ENCODE peak calls at places on chromosome 21, in eight cellular contexts. One of them, this sample, is unnamed.

GRCh38 chr21:26096972-26097371 is 73.6 kb downstream of the APP start:
- DNase-seq in EL: no peak
- DNase-seq in GM23338: no peak
- DNase-seq in thoracic aorta: no peak
- DNase-seq in OCI-LY7: no peak
- DNase-seq in pons: no peak
- DNase-seq in endothelial cell of umbilical vein: no peak
- DNase-seq in H7: no peak
- DNase-seq in this sample: no peak

GRCh38 chr21:29264721-29265120 is 34.0 kb upstream of the BACH1 start:
- DNase-seq in EL: peak
- DNase-seq in GM23338: no peak
- DNase-seq in thoracic aorta: no peak
- DNase-seq in OCI-LY7: no peak
- DNase-seq in pons: no peak
- DNase-seq in endothelial cell of umbilical vein: no peak
- DNase-seq in H7: no peak
- DNase-seq in this sample: no peak

GRCh38 chr21:44637018-44637850 is at the start of gene KRTAP10-10:
- DNase-seq in EL: no peak
- DNase-seq in GM23338: no peak
- DNase-seq in thoracic aorta: no peak
- DNase-seq in OCI-LY7: no peak
- DNase-seq in pons: no peak
- DNase-seq in endothelial cell of umbilical vein: no peak
- DNase-seq in H7: no peak
- DNase-seq in this sample: peak

GRCh38 chr21:26977741-26978140 is 10.9 kb upstream of the ADAMTS5 start:
- DNase-seq in EL: peak
- DNase-seq in GM23338: no peak
- DNase-seq in thoracic aorta: no peak
- DNase-seq in OCI-LY7: no peak
- DNase-seq in pons: no peak
- DNase-seq in endothelial cell of umbilical vein: no peak
- DNase-seq in H7: no peak
- DNase-seq in this sample: no peak

GRCh38 chr21:44736291-44737004 is 25.1 kb upstream of the TSPEAR start:
- DNase-seq in EL: no peak
- DNase-seq in GM23338: no peak
- DNase-seq in thoracic aorta: no peak
- DNase-seq in OCI-LY7: no peak
- DNase-seq in pons: no peak
- DNase-seq in endothelial cell of umbilical vein: no peak
- DNase-seq in H7: peak
- DNase-seq in this sample: no peak

GRCh38 chr21:38948377-38948776 is 142.6 kb downstream of the ETS2 start:
- DNase-seq in EL: peak
- DNase-seq in GM23338: no peak
- DNase-seq in thoracic aorta: no peak
- DNase-seq in OCI-LY7: no peak
- DNase-seq in pons: no peak
- DNase-seq in endothelial cell of umbilical vein: no peak
- DNase-seq in H7: no peak
- DNase-seq in this sample: no peak

GRCh38 chr21:37622755-37623543 is 256.4 kb downstream of the DYRK1A start:
- DNase-seq in EL: no peak
- DNase-seq in GM23338: no peak
- DNase-seq in thoracic aorta: no peak
- DNase-seq in OCI-LY7: no peak
- DNase-seq in pons: peak
- DNase-seq in endothelial cell of umbilical vein: peak
- DNase-seq in H7: no peak
- DNase-seq in this sample: no peak

GRCh38 chr21:35927262-35927661 is 133.1 kb downstream of the SETD4 start:
- DNase-seq in EL: no peak
- DNase-seq in GM23338: no peak
- DNase-seq in thoracic aorta: no peak
- DNase-seq in OCI-LY7: no peak
- DNase-seq in pons: no peak
- DNase-seq in endothelial cell of umbilical vein: no peak
- DNase-seq in H7: no peak
- DNase-seq in this sample: no peak

GRCh38 chr21:44751799-44752636 is 40.6 kb upstream of the TSPEAR start:
- DNase-seq in EL: no peak
- DNase-seq in GM23338: no peak
- DNase-seq in thoracic aorta: no peak
- DNase-seq in OCI-LY7: no peak
- DNase-seq in pons: no peak
- DNase-seq in endothelial cell of umbilical vein: no peak
- DNase-seq in H7: peak
- DNase-seq in this sample: no peak

GRCh38 chr21:15686506-15686905 is 43.3 kb upstream of the USP25 start:
- DNase-seq in EL: no peak
- DNase-seq in GM23338: no peak
- DNase-seq in thoracic aorta: no peak
- DNase-seq in OCI-LY7: no peak
- DNase-seq in pons: peak
- DNase-seq in endothelial cell of umbilical vein: no peak
- DNase-seq in H7: no peak
- DNase-seq in this sample: no peak

GRCh38 chr21:40386301-40386911 is 460.6 kb downstream of the DSCAM start:
- DNase-seq in EL: peak
- DNase-seq in GM23338: peak
- DNase-seq in thoracic aorta: no peak
- DNase-seq in OCI-LY7: peak
- DNase-seq in pons: peak
- DNase-seq in endothelial cell of umbilical vein: no peak
- DNase-seq in H7: peak
- DNase-seq in this sample: peak

GRCh38 chr21:44255519-44255981 is 6.1 kb downstream of the DNMT3L start:
- DNase-seq in EL: no peak
- DNase-seq in GM23338: no peak
- DNase-seq in thoracic aorta: no peak
- DNase-seq in OCI-LY7: no peak
- DNase-seq in pons: no peak
- DNase-seq in endothelial cell of umbilical vein: no peak
- DNase-seq in H7: peak
- DNase-seq in this sample: no peak

GRCh38 chr21:25970254-25970930 is 200.2 kb downstream of the APP start:
- DNase-seq in EL: no peak
- DNase-seq in GM23338: no peak
- DNase-seq in thoracic aorta: no peak
- DNase-seq in OCI-LY7: no peak
- DNase-seq in pons: peak
- DNase-seq in endothelial cell of umbilical vein: no peak
- DNase-seq in H7: no peak
- DNase-seq in this sample: no peak

GRCh38 chr21:39441502-39442475 is 3.8 kb downstream of the LCA5L start:
- DNase-seq in EL: peak
- DNase-seq in GM23338: peak
- DNase-seq in thoracic aorta: no peak
- DNase-seq in OCI-LY7: peak
- DNase-seq in pons: peak
- DNase-seq in endothelial cell of umbilical vein: peak
- DNase-seq in H7: peak
- DNase-seq in this sample: no peak

This sample was measured in cerebellum.